ENCODE peak calls at places on chromosomes 7 and 10, in four cellular contexts. D is sigmoid colon, C is right lobe of liver, M is uterus. A is an unnamed sample.

GRCh38 chr10:60281792-60282353 is 107.8 kb downstream of the ANK3 start:
- DNase-seq in D (no peak), C (no peak), M (no peak), A (no peak)

GRCh38 chr10:61904711-61905445 is 3.4 kb downstream of the ARID5B start:
- DNase-seq in D (no peak), C (no peak), M (peak; percentile 61), A (peak; percentile 76)

GRCh38 chr7:111012799-111013675 is 77.9 kb upstream of the LRRN3 start:
- DNase-seq in D (no peak), C (no peak), M (no peak), A (no peak)

GRCh38 chr10:1020966-1021365 is 4.7 kb downstream of the IDI2 start:
- DNase-seq in D (no peak), C (no peak), M (no peak), A (no peak)

GRCh38 chr10:33524966-33525365 is 190.5 kb upstream of the NRP1 start:
- DNase-seq in D (no peak), C (no peak), M (no peak), A (no peak)

GRCh38 chr7:75639071-75639892 is 99.5 kb downstream of the HIP1 start:
- DNase-seq in D (peak; percentile 65), C (peak; percentile 54), M (peak; percentile 38), A (no peak)

GRCh38 chr10:6669269-6669859 is 89.3 kb upstream of the PRKCQ start:
- DNase-seq in D (no peak), C (no peak), M (no peak), A (no peak)

GRCh38 chr7:92843034-92843760 is 6.8 kb upstream of the CDK6 start:
- DNase-seq in D (no peak), C (no peak), M (no peak), A (no peak)

GRCh38 chr10:8921583-8921982 is 867.1 kb downstream of the GATA3 start:
- DNase-seq in D (no peak), C (no peak), M (no peak), A (no peak)

GRCh38 chr7:18151419-18151818 is 123.8 kb upstream of the PRPS1L1 start:
- DNase-seq in D (no peak), C (no peak), M (no peak), A (no peak)

GRCh38 chr7:72196176-72196575 is 216.0 kb downstream of the CALN1 start:
- DNase-seq in D (no peak), C (no peak), M (no peak), A (no peak)

DNA sequence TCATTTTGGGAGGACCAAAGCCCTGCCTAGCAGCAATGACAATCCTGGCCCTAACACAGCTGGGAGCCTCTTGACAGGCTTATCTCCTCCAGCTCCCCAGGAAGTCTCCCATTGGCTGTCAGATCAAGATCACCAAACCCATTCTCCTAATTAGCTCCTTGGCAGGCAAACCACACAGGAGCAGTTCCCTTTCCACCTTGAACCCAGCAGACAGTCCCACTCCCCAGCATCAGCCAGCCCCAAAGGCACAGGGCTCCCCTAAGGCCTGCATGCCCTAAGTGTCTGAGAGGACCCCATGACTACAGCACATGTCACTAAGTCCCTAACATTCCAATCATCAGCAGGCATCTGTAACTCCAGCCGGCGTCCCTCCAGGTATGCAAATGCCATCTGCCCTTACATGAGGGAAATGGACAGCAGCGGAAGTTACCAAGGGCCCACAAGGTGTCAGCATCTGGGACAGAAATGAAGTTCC is 348.5 kb downstream of the KCNMA1 start:
- DNase-seq in D (peak; percentile 47), C (no peak), M (no peak), A (no peak)
- TF ChIP-seq CTCF in D (no peak), C (no peak), M (no peak), A (no peak)

DNA sequence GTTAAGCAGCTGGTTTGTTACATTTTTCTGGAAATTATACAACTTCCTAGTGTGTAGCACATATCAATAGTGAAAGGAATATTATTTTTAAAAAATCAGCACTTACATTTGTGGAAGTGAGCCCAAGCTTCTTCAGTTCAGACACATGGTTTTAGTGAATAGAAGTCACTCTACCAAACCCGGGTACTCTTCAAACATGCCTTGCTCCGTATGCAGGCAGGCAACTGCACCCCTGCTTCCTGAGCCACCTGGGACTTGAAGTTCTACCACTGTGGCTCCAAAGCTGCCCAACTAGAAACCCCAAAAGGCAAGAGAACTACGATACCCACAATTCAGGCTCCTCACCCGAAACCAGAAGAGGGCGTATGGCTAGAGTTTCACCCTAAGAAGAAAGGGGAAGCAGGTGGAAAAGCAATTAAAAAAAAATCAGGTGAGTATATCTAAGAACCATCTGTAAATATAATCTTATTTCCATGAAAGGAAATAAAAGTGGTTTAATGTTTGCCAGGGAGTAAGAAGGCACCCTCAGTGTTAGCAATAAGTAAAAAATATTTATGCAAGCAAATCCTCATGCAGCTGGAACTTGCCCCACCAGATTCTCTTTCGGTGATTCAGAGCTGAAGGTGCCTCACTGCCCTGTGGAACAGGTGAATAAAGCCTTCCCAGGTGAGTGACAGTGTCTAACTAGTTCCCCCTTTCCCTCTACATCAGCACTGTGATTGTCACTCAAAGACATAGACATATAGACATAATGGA is at the start of gene MACC1:
- DNase-seq in D (no peak), C (peak; percentile 21), M (no peak), A (no peak)
- TF ChIP-seq CTCF in D (no peak), C (no peak), M (no peak), A (peak; percentile 56)

GRCh38 chr10:79488870-79489269 is 23.5 kb upstream of the EIF5AL1 start:
- DNase-seq in D (no peak), C (no peak), M (no peak), A (no peak)
- TF ChIP-seq CTCF in D (no peak), C (no peak), M (no peak), A (no peak)

GRCh38 chr10:23035569-23035968 is 59.8 kb upstream of the MSRB2 start:
- DNase-seq in D (no peak), C (no peak), M (no peak), A (no peak)
- TF ChIP-seq CTCF in D (no peak), C (no peak), M (no peak), A (no peak)